ENCODE peak calls at places on chromosomes 13 and 19, in seven cellular contexts. P is dorsolateral prefrontal cortex; S is endothelial cell; D is IMR-90; L is CD4-positive, alpha-beta T cell; R is fibroblast of the aortic adventitia; F is bronchial epithelial cell. K is an unnamed sample.

GRCh38 chr13:106103779-106104178 is 431.7 kb downstream of the EFNB2 start:
- DNase-seq in S (no peak), R (no peak), P (no peak), F (no peak), L (no peak), D (no peak), K (no peak)

GRCh38 chr13:114101831-114102520 is 30.4 kb downstream of the RASA3 start:
- DNase-seq in P (peak), R (no peak), D (no peak), S (no peak), F (no peak), L (peak), K (peak)

GRCh38 chr13:104310861-104311260 is 1244.6 kb upstream of the SLC10A2 start:
- DNase-seq in L (no peak), P (no peak), F (peak), R (no peak), S (no peak), D (no peak), K (no peak)

GRCh38 chr13:66586489-66586888 is 643.6 kb downstream of the PCDH9 start:
- DNase-seq in S (no peak), L (no peak), F (peak), D (no peak), R (peak), P (no peak), K (no peak)

GRCh38 chr13:60112771-60113170 is 51.0 kb downstream of the DIAPH3 start:
- DNase-seq in P (no peak), R (peak), D (peak), F (peak), L (no peak), S (no peak), K (no peak)

GRCh38 chr13:60268203-60268555 is 104.5 kb upstream of the DIAPH3 start:
- DNase-seq in L (no peak), P (no peak), F (no peak), D (no peak), S (no peak), R (no peak), K (no peak)

GRCh38 chr13:94454906-94455305 is 24.6 kb downstream of the DCT start:
- DNase-seq in R (no peak), D (peak), S (no peak), L (no peak), F (peak), P (no peak), K (no peak)

GRCh38 chr19:7787141-7787540 is 24.1 kb downstream of the CLEC4M start:
- DNase-seq in S (no peak), F (no peak), L (no peak), P (no peak), R (no peak), D (no peak), K (no peak)

GRCh38 chr13:92355213-92355612 is 871.4 kb upstream of the GPC6 start:
- DNase-seq in D (peak), L (no peak), R (peak), S (peak), F (no peak), P (no peak), K (no peak)

GRCh38 chr13:28636677-28637317 is 22.1 kb upstream of the POMP start:
- DNase-seq in S (peak), R (peak), P (peak), F (peak), L (peak), D (peak), K (no peak)

GRCh38 chr19:33998739-33999345 is 173.5 kb upstream of the LSM14A start:
- DNase-seq in L (no peak), F (peak), S (no peak), R (peak), P (no peak), D (no peak), K (no peak)
- TF ChIP-seq CTCF in L (peak), F (no peak), S (peak), R (peak), P (peak), D (peak), K (peak)

GRCh38 chr19:34120846-34121639 is 51.3 kb upstream of the LSM14A start:
- DNase-seq in R (peak), P (no peak), L (peak), D (peak), F (peak), S (peak), K (no peak)
- TF ChIP-seq CTCF in R (peak), P (peak), L (peak), D (peak), F (peak), S (peak), K (peak)

GRCh38 chr19:17441241-17442135 is 7.0 kb downstream of the TMEM221 start:
- DNase-seq in F (no peak), D (no peak), R (peak), S (peak), L (no peak), P (no peak), K (no peak)
- TF ChIP-seq CTCF in F (peak), D (peak), R (peak), S (no peak), L (peak), P (peak), K (no peak)

DNA sequence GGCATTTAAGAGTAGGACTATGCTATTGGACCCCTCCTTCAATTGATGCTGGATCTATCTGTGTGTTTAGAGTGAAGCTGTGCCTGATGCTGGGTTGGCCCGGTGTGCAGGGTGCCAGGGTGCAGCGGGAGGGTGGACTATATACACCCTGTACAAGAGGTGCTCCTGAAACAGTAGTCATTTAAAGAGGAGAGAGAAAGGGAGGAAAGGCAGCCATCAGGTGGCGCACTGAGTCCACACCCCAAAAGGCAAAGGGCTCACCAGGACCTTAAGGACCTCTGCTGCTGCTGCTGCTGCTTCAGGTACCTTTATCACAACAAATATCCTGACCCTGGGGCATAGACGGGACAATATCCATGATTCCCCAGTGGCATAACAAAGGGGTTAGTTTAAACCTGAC is 39.4 kb downstream of the ZNF136 start:
- DNase-seq in D (no peak), L (peak), F (no peak), P (no peak), S (no peak), R (no peak), K (no peak)
- TF ChIP-seq CTCF in D (no peak), L (peak), F (peak), P (no peak), S (no peak), R (no peak), K (no peak)

GRCh38 chr13:33874871-33875270 is 56.9 kb downstream of the RFC3 start:
- DNase-seq in S (no peak), R (no peak), D (no peak), F (no peak), L (no peak), P (no peak), K (no peak)
- TF ChIP-seq CTCF in S (no peak), R (peak), D (no peak), F (no peak), L (no peak), P (no peak), K (no peak)

DNA sequence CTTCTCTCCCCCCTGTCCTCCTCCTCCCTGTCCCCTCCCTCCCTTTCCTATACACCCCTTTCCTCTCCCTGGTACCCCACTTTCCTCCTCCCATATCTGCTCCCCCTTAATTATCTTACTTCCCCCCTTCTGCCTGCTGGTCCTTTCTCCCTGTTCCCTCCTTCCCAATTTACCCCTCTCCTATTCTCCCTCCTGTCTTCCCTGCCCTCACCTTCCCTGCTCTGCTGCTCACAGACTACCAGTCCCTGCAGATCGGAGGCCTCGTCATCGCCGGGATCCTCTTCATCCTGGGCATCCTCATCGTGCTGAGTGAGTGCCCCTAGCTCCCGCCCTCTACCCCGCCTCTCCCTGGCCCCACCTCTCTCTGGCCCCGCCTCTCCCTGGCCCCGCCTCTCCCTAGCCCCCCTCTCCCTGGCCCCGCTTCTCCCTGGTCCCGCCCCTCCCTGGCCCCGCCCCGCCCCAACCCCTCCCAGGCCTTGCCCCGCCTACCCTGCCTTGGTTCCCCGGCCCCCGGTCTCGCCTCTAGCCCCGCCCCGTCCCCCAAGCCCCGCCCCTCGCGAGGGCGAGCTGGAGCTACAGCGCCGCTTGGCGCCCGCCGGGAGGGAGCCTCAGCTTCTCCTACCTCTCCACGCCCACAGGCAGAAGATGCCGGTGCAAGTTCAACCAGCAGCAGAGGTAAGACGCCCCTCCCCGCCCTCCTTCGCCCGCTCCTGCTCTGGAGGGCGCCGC is 2.0 kb upstream of the FXYD7 start:
- DNase-seq in F (peak), L (peak), S (peak), R (peak), D (peak), P (peak), K (peak)
- TF ChIP-seq CTCF in F (peak), L (no peak), S (no peak), R (peak), D (peak), P (peak), K (peak)

GRCh38 chr19:482186-483041 is 13.9 kb upstream of the MADCAM1 start:
- DNase-seq in R (no peak), D (no peak), L (no peak), S (no peak), F (no peak), P (no peak), K (no peak)
- TF ChIP-seq CTCF in R (no peak), D (no peak), L (no peak), S (no peak), F (no peak), P (no peak), K (no peak)

K was measured in tibial artery.